ENCODE peak calls at places on chromosomes 1 and 21, in six cellular contexts. M is Caki2; D is GM04504; B is stimulated activated CD8-positive, alpha-beta memory T cell treated with anti-CD3 and anti-CD28 coated beads, Interleukin-4, amount 100 ng/mL, for 4 hours; I is stimulated activated CD4-positive, alpha-beta T cell treated with anti-CD3 and anti-CD28 coated beads, TNF-alpha, amount 100 ng/mL, for 4 hours; A is left ventricle myocardium inferior. T is an unnamed sample.

GRCh38 chr1:187451238-187451637 is 622.5 kb downstream of the PLA2G4A start:
- DNase-seq in M (no peak), D (no peak), B (no peak), I (no peak), A (no peak), T (no peak)

GRCh38 chr21:32330784-32331311 is 32.2 kb downstream of the MRAP start:
- DNase-seq in M (no peak), D (no peak), B (no peak), I (no peak), A (no peak), T (no peak)

GRCh38 chr1:206013017-206013800 is 10.0 kb upstream of the RAB7B start:
- DNase-seq in M (no peak), D (no peak), B (no peak), I (no peak), A (no peak), T (no peak)

GRCh38 chr1:2052756-2053155 is 2.5 kb downstream of the PRKCZ start:
- DNase-seq in M (no peak), D (no peak), B (no peak), I (no peak), A (no peak), T (no peak)

GRCh38 chr1:29639156-29639736 is 402.9 kb downstream of the PTPRU start:
- DNase-seq in M (peak), D (no peak), B (no peak), I (no peak), A (no peak), T (no peak)

GRCh38 chr1:200180821-200181220 is 153.3 kb downstream of the NR5A2 start:
- DNase-seq in M (peak), D (peak), B (no peak), I (no peak), A (no peak), T (no peak)

GRCh38 chr1:40078512-40079333 is 18.3 kb downstream of the PPT1 start:
- DNase-seq in M (peak), D (peak), B (peak), I (no peak), A (no peak), T (no peak)

GRCh38 chr1:37932759-37933158 is 14.1 kb downstream of the INPP5B start:
- DNase-seq in M (peak), D (peak), B (no peak), I (no peak), A (no peak), T (no peak)

GRCh38 chr1:205346956-205347574 is 9.7 kb downstream of the KLHDC8A start:
- DNase-seq in M (peak), D (no peak), B (no peak), I (no peak), A (no peak), T (no peak)

GRCh38 chr1:171052977-171053376 is 37.7 kb upstream of the FMO3 start:
- DNase-seq in M (no peak), D (no peak), B (no peak), I (no peak), A (no peak), T (no peak)

GRCh38 chr1:22526098-22526497 is 37.2 kb upstream of the EPHA8 start:
- DNase-seq in M (no peak), D (no peak), B (no peak), I (no peak), A (no peak), T (no peak)

GRCh38 chr1:217717959-217718358 is 86.8 kb downstream of the SPATA17 start:
- DNase-seq in M (peak), D (no peak), B (no peak), I (no peak), A (no peak), T (no peak)

GRCh38 chr1:224065455-224065854 is 48.5 kb upstream of the FBXO28 start:
- DNase-seq in M (peak), D (no peak), B (no peak), I (no peak), A (no peak), T (no peak)

GRCh38 chr1:155938220-155938627 is 3.2 kb upstream of the RXFP4 start:
- DNase-seq in M (peak), D (peak), B (no peak), I (no peak), A (no peak), T (no peak)

GRCh38 chr1:39683591-39684312 is 7.5 kb downstream of the HPCAL4 start:
- DNase-seq in M (no peak), D (no peak), B (peak), I (no peak), A (peak), T (no peak)

GRCh38 chr1:113515498-113515897 is 125.2 kb downstream of the MAGI3 start:
- DNase-seq in M (no peak), D (no peak), B (no peak), I (no peak), A (no peak), T (no peak)

GRCh38 chr21:42351626-42352432 is 1.0 kb upstream of the TFF2 start:
- DNase-seq in M (no peak), D (no peak), B (no peak), I (no peak), A (no peak), T (no peak)